ENCODE peak calls at places on chromosomes 16 and 17, in eight cellular contexts. One of them, this sample, is unnamed.

GRCh38 chr16:19223235-19223847 is 55.3 kb downstream of the SYT17 start:
- DNase-seq in stimulated activated CD4-positive, alpha-beta T cell treated with anti-CD3 and anti-CD28 coated beads, Interleukin-2, amount 100 ng/mL, for 48 hours: peak
- DNase-seq in EL: peak
- DNase-seq in NCI-H1930: no peak
- DNase-seq in omental fat pad: no peak
- DNase-seq in lower leg skin: no peak
- DNase-seq in HEK293T: peak
- DNase-seq in fibroblast of lung: no peak
- DNase-seq in this sample: no peak

GRCh38 chr17:42891539-42892152 is 9.0 kb upstream of the G6PC1 start:
- DNase-seq in omental fat pad: no peak
- DNase-seq in NCI-H1930: peak
- DNase-seq in lower leg skin: peak
- DNase-seq in fibroblast of lung: peak
- DNase-seq in HEK293T: peak
- DNase-seq in stimulated activated CD4-positive, alpha-beta T cell treated with anti-CD3 and anti-CD28 coated beads, Interleukin-2, amount 100 ng/mL, for 48 hours: no peak
- DNase-seq in EL: no peak
- DNase-seq in this sample: no peak

GRCh38 chr17:75641343-75641742 is 8.1 kb downstream of the SMIM5 start:
- DNase-seq in EL: no peak
- DNase-seq in omental fat pad: no peak
- DNase-seq in HEK293T: no peak
- DNase-seq in NCI-H1930: no peak
- DNase-seq in stimulated activated CD4-positive, alpha-beta T cell treated with anti-CD3 and anti-CD28 coated beads, Interleukin-2, amount 100 ng/mL, for 48 hours: no peak
- DNase-seq in lower leg skin: no peak
- DNase-seq in fibroblast of lung: no peak
- DNase-seq in this sample: no peak

GRCh38 chr17:66855204-66855603 is 20.3 kb downstream of the CACNG5 start:
- DNase-seq in HEK293T: peak
- DNase-seq in fibroblast of lung: no peak
- DNase-seq in NCI-H1930: no peak
- DNase-seq in stimulated activated CD4-positive, alpha-beta T cell treated with anti-CD3 and anti-CD28 coated beads, Interleukin-2, amount 100 ng/mL, for 48 hours: peak
- DNase-seq in omental fat pad: no peak
- DNase-seq in lower leg skin: no peak
- DNase-seq in EL: peak
- DNase-seq in this sample: no peak

GRCh38 chr17:64148699-64149098 is 18.8 kb upstream of the ERN1 start:
- DNase-seq in stimulated activated CD4-positive, alpha-beta T cell treated with anti-CD3 and anti-CD28 coated beads, Interleukin-2, amount 100 ng/mL, for 48 hours: no peak
- DNase-seq in NCI-H1930: no peak
- DNase-seq in EL: peak
- DNase-seq in HEK293T: no peak
- DNase-seq in fibroblast of lung: no peak
- DNase-seq in omental fat pad: no peak
- DNase-seq in lower leg skin: no peak
- DNase-seq in this sample: no peak

GRCh38 chr17:77286641-77287431 is 146.1 kb downstream of the SEC14L1 start:
- DNase-seq in lower leg skin: peak
- DNase-seq in NCI-H1930: no peak
- DNase-seq in HEK293T: no peak
- DNase-seq in omental fat pad: no peak
- DNase-seq in fibroblast of lung: peak
- DNase-seq in stimulated activated CD4-positive, alpha-beta T cell treated with anti-CD3 and anti-CD28 coated beads, Interleukin-2, amount 100 ng/mL, for 48 hours: no peak
- DNase-seq in EL: peak
- DNase-seq in this sample: no peak

GRCh38 chr16:88062341-88062861 is 111.2 kb downstream of the BANP start:
- DNase-seq in lower leg skin: no peak
- DNase-seq in omental fat pad: no peak
- DNase-seq in HEK293T: no peak
- DNase-seq in fibroblast of lung: peak
- DNase-seq in stimulated activated CD4-positive, alpha-beta T cell treated with anti-CD3 and anti-CD28 coated beads, Interleukin-2, amount 100 ng/mL, for 48 hours: no peak
- DNase-seq in EL: peak
- DNase-seq in NCI-H1930: no peak
- DNase-seq in this sample: no peak

GRCh38 chr17:49928826-49929475 is 40.0 kb upstream of the DLX4 start:
- DNase-seq in fibroblast of lung: no peak
- DNase-seq in lower leg skin: no peak
- DNase-seq in omental fat pad: no peak
- DNase-seq in NCI-H1930: no peak
- DNase-seq in HEK293T: no peak
- DNase-seq in stimulated activated CD4-positive, alpha-beta T cell treated with anti-CD3 and anti-CD28 coated beads, Interleukin-2, amount 100 ng/mL, for 48 hours: no peak
- DNase-seq in EL: peak
- DNase-seq in this sample: no peak

GRCh38 chr16:27768651-27769270 is 218.8 kb downstream of the KATNIP start:
- DNase-seq in omental fat pad: no peak
- DNase-seq in HEK293T: no peak
- DNase-seq in lower leg skin: no peak
- DNase-seq in stimulated activated CD4-positive, alpha-beta T cell treated with anti-CD3 and anti-CD28 coated beads, Interleukin-2, amount 100 ng/mL, for 48 hours: no peak
- DNase-seq in EL: no peak
- DNase-seq in NCI-H1930: no peak
- DNase-seq in fibroblast of lung: no peak
- DNase-seq in this sample: no peak

GRCh38 chr16:83102336-83102735 is 475.6 kb downstream of the CDH13 start:
- DNase-seq in NCI-H1930: no peak
- DNase-seq in EL: no peak
- DNase-seq in stimulated activated CD4-positive, alpha-beta T cell treated with anti-CD3 and anti-CD28 coated beads, Interleukin-2, amount 100 ng/mL, for 48 hours: no peak
- DNase-seq in HEK293T: no peak
- DNase-seq in lower leg skin: no peak
- DNase-seq in omental fat pad: no peak
- DNase-seq in fibroblast of lung: no peak
- DNase-seq in this sample: no peak

GRCh38 chr17:27631409-27631755 is 394 bp downstream of the LGALS9 start:
- DNase-seq in lower leg skin: no peak
- DNase-seq in EL: no peak
- DNase-seq in fibroblast of lung: no peak
- DNase-seq in omental fat pad: no peak
- DNase-seq in NCI-H1930: no peak
- DNase-seq in HEK293T: no peak
- DNase-seq in stimulated activated CD4-positive, alpha-beta T cell treated with anti-CD3 and anti-CD28 coated beads, Interleukin-2, amount 100 ng/mL, for 48 hours: no peak
- DNase-seq in this sample: no peak

GRCh38 chr17:50452627-50453300 is 15.9 kb downstream of the CHAD start:
- DNase-seq in omental fat pad: no peak
- DNase-seq in fibroblast of lung: peak
- DNase-seq in HEK293T: no peak
- DNase-seq in EL: peak
- DNase-seq in lower leg skin: no peak
- DNase-seq in stimulated activated CD4-positive, alpha-beta T cell treated with anti-CD3 and anti-CD28 coated beads, Interleukin-2, amount 100 ng/mL, for 48 hours: no peak
- DNase-seq in NCI-H1930: no peak
- DNase-seq in this sample: no peak

GRCh38 chr16:89167425-89167941 is 4.1 kb upstream of the CDH15 start:
- DNase-seq in lower leg skin: peak
- DNase-seq in EL: peak
- DNase-seq in NCI-H1930: peak
- DNase-seq in HEK293T: peak
- DNase-seq in stimulated activated CD4-positive, alpha-beta T cell treated with anti-CD3 and anti-CD28 coated beads, Interleukin-2, amount 100 ng/mL, for 48 hours: peak
- DNase-seq in fibroblast of lung: peak
- DNase-seq in omental fat pad: peak
- DNase-seq in this sample: peak

GRCh38 chr16:11586856-11587642 is at the start of gene LITAF:
- DNase-seq in HEK293T: peak
- DNase-seq in EL: peak
- DNase-seq in omental fat pad: peak
- DNase-seq in stimulated activated CD4-positive, alpha-beta T cell treated with anti-CD3 and anti-CD28 coated beads, Interleukin-2, amount 100 ng/mL, for 48 hours: peak
- DNase-seq in NCI-H1930: peak
- DNase-seq in lower leg skin: no peak
- DNase-seq in fibroblast of lung: peak
- DNase-seq in this sample: peak

GRCh38 chr16:75238132-75238852 is 13.1 kb downstream of the BCAR1 start:
- DNase-seq in HEK293T: no peak
- DNase-seq in stimulated activated CD4-positive, alpha-beta T cell treated with anti-CD3 and anti-CD28 coated beads, Interleukin-2, amount 100 ng/mL, for 48 hours: no peak
- DNase-seq in EL: peak
- DNase-seq in omental fat pad: no peak
- DNase-seq in fibroblast of lung: peak
- DNase-seq in NCI-H1930: no peak
- DNase-seq in lower leg skin: no peak
- DNase-seq in this sample: peak

GRCh38 chr16:56600398-56600999 is 7.9 kb upstream of the MT2A start:
- DNase-seq in NCI-H1930: no peak
- DNase-seq in lower leg skin: peak
- DNase-seq in EL: peak
- DNase-seq in omental fat pad: no peak
- DNase-seq in stimulated activated CD4-positive, alpha-beta T cell treated with anti-CD3 and anti-CD28 coated beads, Interleukin-2, amount 100 ng/mL, for 48 hours: no peak
- DNase-seq in HEK293T: peak
- DNase-seq in fibroblast of lung: peak
- DNase-seq in this sample: no peak

GRCh38 chr16:76985362-76985761 is 205.6 kb upstream of the MON1B start:
- DNase-seq in EL: no peak
- DNase-seq in stimulated activated CD4-positive, alpha-beta T cell treated with anti-CD3 and anti-CD28 coated beads, Interleukin-2, amount 100 ng/mL, for 48 hours: no peak
- DNase-seq in fibroblast of lung: no peak
- DNase-seq in NCI-H1930: no peak
- DNase-seq in HEK293T: no peak
- DNase-seq in lower leg skin: no peak
- DNase-seq in omental fat pad: no peak
- DNase-seq in this sample: no peak

GRCh38 chr16:695355-696089 is 5.3 kb upstream of the WDR24 start:
- DNase-seq in HEK293T: no peak
- DNase-seq in fibroblast of lung: no peak
- DNase-seq in EL: no peak
- DNase-seq in lower leg skin: peak
- DNase-seq in stimulated activated CD4-positive, alpha-beta T cell treated with anti-CD3 and anti-CD28 coated beads, Interleukin-2, amount 100 ng/mL, for 48 hours: peak
- DNase-seq in omental fat pad: no peak
- DNase-seq in NCI-H1930: peak
- DNase-seq in this sample: no peak

GRCh38 chr17:78995761-78996451 is 13.7 kb downstream of the CANT1 start:
- DNase-seq in fibroblast of lung: no peak
- DNase-seq in NCI-H1930: no peak
- DNase-seq in HEK293T: no peak
- DNase-seq in omental fat pad: peak
- DNase-seq in stimulated activated CD4-positive, alpha-beta T cell treated with anti-CD3 and anti-CD28 coated beads, Interleukin-2, amount 100 ng/mL, for 48 hours: no peak
- DNase-seq in EL: no peak
- DNase-seq in lower leg skin: no peak
- DNase-seq in this sample: no peak